ENCODE peak calls at places on chromosomes 4 and X, in five cellular contexts. One of them, this sample, is unnamed.

GRCh38 chr4:90000995-90001394 is 106.3 kb downstream of the MMRN1 start:
- DNase-seq in activated gamma-delta T cell treated with Interleukin-2 at 50 U/mL for 16 hours: no peak
- DNase-seq in MV-4-11: no peak
- DNase-seq in foreskin fibroblast: no peak
- DNase-seq in CD8-positive, alpha-beta T cell: no peak
- DNase-seq in this sample: no peak

GRCh38 chrX:24561121-24561520 is 86.0 kb downstream of the PCYT1B start:
- DNase-seq in activated gamma-delta T cell treated with Interleukin-2 at 50 U/mL for 16 hours: no peak
- DNase-seq in MV-4-11: peak
- DNase-seq in foreskin fibroblast: no peak
- DNase-seq in CD8-positive, alpha-beta T cell: no peak
- DNase-seq in this sample: no peak

GRCh38 chr4:3408793-3409330 is 32.9 kb upstream of the HGFAC start:
- DNase-seq in activated gamma-delta T cell treated with Interleukin-2 at 50 U/mL for 16 hours: no peak
- DNase-seq in MV-4-11: no peak
- DNase-seq in foreskin fibroblast: no peak
- DNase-seq in CD8-positive, alpha-beta T cell: no peak
- DNase-seq in this sample: no peak

GRCh38 chr4:70203601-70204000 is 8.1 kb downstream of the ODAM start:
- DNase-seq in activated gamma-delta T cell treated with Interleukin-2 at 50 U/mL for 16 hours: no peak
- DNase-seq in MV-4-11: no peak
- DNase-seq in foreskin fibroblast: no peak
- DNase-seq in CD8-positive, alpha-beta T cell: no peak
- DNase-seq in this sample: no peak

GRCh38 chr4:128517096-128517738 is 229.6 kb upstream of the PGRMC2 start:
- DNase-seq in activated gamma-delta T cell treated with Interleukin-2 at 50 U/mL for 16 hours: no peak
- DNase-seq in MV-4-11: no peak
- DNase-seq in foreskin fibroblast: peak
- DNase-seq in CD8-positive, alpha-beta T cell: no peak
- DNase-seq in this sample: peak

GRCh38 chr4:870951-871350 is 45.0 kb upstream of the CPLX1 start:
- DNase-seq in activated gamma-delta T cell treated with Interleukin-2 at 50 U/mL for 16 hours: no peak
- DNase-seq in MV-4-11: no peak
- DNase-seq in foreskin fibroblast: no peak
- DNase-seq in CD8-positive, alpha-beta T cell: no peak
- DNase-seq in this sample: no peak

GRCh38 chrX:155235891-155236290 is 19.6 kb downstream of the VBP1 start:
- DNase-seq in activated gamma-delta T cell treated with Interleukin-2 at 50 U/mL for 16 hours: no peak
- DNase-seq in MV-4-11: no peak
- DNase-seq in foreskin fibroblast: no peak
- DNase-seq in CD8-positive, alpha-beta T cell: no peak
- DNase-seq in this sample: no peak

GRCh38 chr4:174198396-174199179 is 84.9 kb downstream of the FBXO8 start:
- DNase-seq in activated gamma-delta T cell treated with Interleukin-2 at 50 U/mL for 16 hours: no peak
- DNase-seq in MV-4-11: no peak
- DNase-seq in foreskin fibroblast: peak
- DNase-seq in CD8-positive, alpha-beta T cell: no peak
- DNase-seq in this sample: peak

GRCh38 chr4:1793496-1793840 is 375 bp downstream of the FGFR3 start:
- DNase-seq in activated gamma-delta T cell treated with Interleukin-2 at 50 U/mL for 16 hours: peak
- DNase-seq in MV-4-11: no peak
- DNase-seq in foreskin fibroblast: no peak
- DNase-seq in CD8-positive, alpha-beta T cell: peak
- DNase-seq in this sample: no peak

GRCh38 chr4:137540356-137540755 is 8.1 kb upstream of the PCDH18 start:
- DNase-seq in activated gamma-delta T cell treated with Interleukin-2 at 50 U/mL for 16 hours: no peak
- DNase-seq in MV-4-11: no peak
- DNase-seq in foreskin fibroblast: no peak
- DNase-seq in CD8-positive, alpha-beta T cell: no peak
- DNase-seq in this sample: no peak